ENCODE peak calls at places on chromosomes 4 and X, in five cellular contexts. I is AG04450; U is activated T-helper 1 cell treated with anti-CD3 and anti-CD28 coated beads, Interleukin-2, amount 50 U/mL, for 16 hours; S is activated naive CD4-positive, alpha-beta T cell treated with anti-CD3 and anti-CD28 coated beads for 36 hours; J is nephron progenitor cell. Z is an unnamed sample.

GRCh38 chrX:57453901-57454300 is 137.9 kb upstream of the ZXDB start:
- DNase-seq in J (no peak), U (no peak), I (no peak), S (peak), Z (peak)

GRCh38 chr4:110371016-110371795 is 104.7 kb upstream of the ENPEP start:
- DNase-seq in S (no peak), U (no peak), I (no peak), J (no peak), Z (no peak)

GRCh38 chr4:54085284-54085683 is 14.7 kb upstream of the GSX2 start:
- DNase-seq in I (peak), S (no peak), U (no peak), J (no peak), Z (no peak)

GRCh38 chr4:128322986-128323385 is 35.4 kb upstream of the PGRMC2 start:
- DNase-seq in I (no peak), U (no peak), S (no peak), J (no peak), Z (no peak)

GRCh38 chr4:81215219-81215892 is at the start of gene PRKG2:
- DNase-seq in U (no peak), I (no peak), J (peak), S (no peak), Z (no peak)

GRCh38 chr4:38002451-38003071 is 42.4 kb downstream of the PTTG2 start:
- DNase-seq in U (no peak), S (no peak), I (no peak), J (no peak), Z (no peak)

GRCh38 chr4:88812420-88812819 is 114.8 kb upstream of the NAP1L5 start:
- DNase-seq in J (no peak), U (no peak), S (no peak), I (no peak), Z (no peak)

GRCh38 chr4:142354041-142354440 is 492.1 kb downstream of the INPP4B start:
- DNase-seq in I (no peak), S (no peak), U (no peak), J (no peak), Z (no peak)

GRCh38 chrX:137044893-137045292 is 11.1 kb upstream of the GPR101 start:
- DNase-seq in S (no peak), J (no peak), I (no peak), U (no peak), Z (no peak)

GRCh38 chr4:7335363-7336066 is 99.2 kb downstream of the PSAPL1 start:
- DNase-seq in S (peak), I (no peak), J (peak), U (no peak), Z (peak)

GRCh38 chrX:31251336-31251735 is 179.5 kb upstream of the FTHL17 start:
- DNase-seq in U (no peak), I (no peak), J (no peak), S (no peak), Z (no peak)

GRCh38 chrX:150352581-150352980 is 10.5 kb upstream of the MAMLD1 start:
- DNase-seq in U (no peak), J (no peak), S (no peak), I (no peak), Z (no peak)

GRCh38 chr4:19729873-19730735 is 521.6 kb upstream of the SLIT2 start:
- DNase-seq in S (no peak), U (no peak), J (no peak), I (no peak), Z (no peak)

GRCh38 chrX:151701071-151701470 is 5.8 kb downstream of the PRRG3 start:
- DNase-seq in S (no peak), J (no peak), U (no peak), I (no peak), Z (no peak)

GRCh38 chr4:102809691-102810090 is 17.7 kb downstream of the UBE2D3 start:
- DNase-seq in U (no peak), I (no peak), S (no peak), J (no peak), Z (no peak)

GRCh38 chr4:176393306-176394013 is 73.7 kb downstream of the SPCS3 start:
- DNase-seq in I (no peak), J (no peak), S (no peak), U (no peak), Z (no peak)

GRCh38 chr4:155207534-155208257 is 740 bp upstream of the NPY2R start:
- DNase-seq in U (no peak), J (peak), S (no peak), I (no peak), Z (no peak)

GRCh38 chrX:13373027-13373806 is 53.4 kb upstream of the ATXN3L start:
- DNase-seq in S (peak), J (no peak), I (no peak), U (no peak), Z (no peak)

GRCh38 chrX:108420481-108420880 is 17.7 kb downstream of the COL4A6 start:
- DNase-seq in U (no peak), J (no peak), S (no peak), I (no peak), Z (no peak)

GRCh38 chrX:10120828-10121227 is 35.9 kb upstream of the CLCN4 start:
- DNase-seq in I (no peak), S (no peak), U (no peak), J (no peak), Z (peak)

GRCh38 chr4:110733901-110734300 is 111.0 kb upstream of the PITX2 start:
- DNase-seq in S (no peak), J (no peak), I (no peak), U (no peak), Z (no peak)

GRCh38 chr4:38740303-38740702 is 42.5 kb downstream of the TLR10 start:
- DNase-seq in S (no peak), J (no peak), U (no peak), I (no peak), Z (no peak)

GRCh38 chr4:59091376-59092142 is 1981.4 kb upstream of the IGFBP7 start:
- DNase-seq in J (no peak), S (no peak), I (no peak), U (no peak), Z (no peak)

Z was measured in AML-193.